ENCODE peak calls at places on chromosomes 12 and 14, in four cellular contexts. One of them, this sample, is unnamed.

GRCh38 chr12:132842449-132843045 is 13.9 kb upstream of the GOLGA3 start:
- DNase-seq in astrocyte: no peak
- DNase-seq in PC-3: no peak
- DNase-seq in cardiac fibroblast: no peak
- DNase-seq in this sample: no peak

GRCh38 chr14:54881235-54881760 is 21.3 kb downstream of the GCH1 start:
- DNase-seq in cardiac fibroblast: peak
- DNase-seq in PC-3: no peak
- DNase-seq in astrocyte: peak
- DNase-seq in this sample: peak

GRCh38 chr12:58906917-58907316 is 13.4 kb downstream of the LRIG3 start:
- DNase-seq in astrocyte: no peak
- DNase-seq in cardiac fibroblast: no peak
- DNase-seq in PC-3: no peak
- DNase-seq in this sample: no peak

GRCh38 chr14:65238456-65238855 is 136.1 kb upstream of the MAX start:
- DNase-seq in PC-3: peak
- DNase-seq in cardiac fibroblast: peak
- DNase-seq in astrocyte: peak
- DNase-seq in this sample: peak

GRCh38 chr12:50929831-50930230 is 22.5 kb upstream of the HIGD1C start:
- DNase-seq in PC-3: no peak
- DNase-seq in cardiac fibroblast: no peak
- DNase-seq in astrocyte: no peak
- DNase-seq in this sample: no peak

GRCh38 chr14:64035143-64035542 is 182.3 kb downstream of the SYNE2 start:
- DNase-seq in PC-3: no peak
- DNase-seq in astrocyte: peak
- DNase-seq in cardiac fibroblast: peak
- DNase-seq in this sample: peak

GRCh38 chr14:68394719-68395117 is 398.1 kb downstream of the ZFP36L1 start:
- DNase-seq in astrocyte: no peak
- DNase-seq in cardiac fibroblast: no peak
- DNase-seq in PC-3: no peak
- DNase-seq in this sample: no peak

GRCh38 chr12:26721800-26722199 is 111.2 kb downstream of the ITPR2 start:
- DNase-seq in PC-3: peak
- DNase-seq in astrocyte: no peak
- DNase-seq in cardiac fibroblast: peak
- DNase-seq in this sample: no peak

GRCh38 chr12:50753232-50753769 is 10.6 kb upstream of the ATF1 start:
- DNase-seq in cardiac fibroblast: no peak
- DNase-seq in astrocyte: no peak
- DNase-seq in PC-3: no peak
- DNase-seq in this sample: no peak

GRCh38 chr12:522692-523378 is 63.1 kb downstream of the B4GALNT3 start:
- DNase-seq in cardiac fibroblast: no peak
- DNase-seq in astrocyte: no peak
- DNase-seq in PC-3: no peak
- DNase-seq in this sample: no peak

GRCh38 chr14:74333909-74334308 is 14.4 kb upstream of the VRTN start:
- DNase-seq in PC-3: no peak
- DNase-seq in cardiac fibroblast: peak
- DNase-seq in astrocyte: peak
- DNase-seq in this sample: peak

GRCh38 chr12:19138551-19139344 is 9.2 kb downstream of the PLEKHA5 start:
- DNase-seq in cardiac fibroblast: no peak
- DNase-seq in PC-3: peak
- DNase-seq in astrocyte: peak
- DNase-seq in this sample: peak

GRCh38 chr12:31000751-31001150 is 72.9 kb upstream of the DDX11 start:
- DNase-seq in PC-3: peak
- DNase-seq in cardiac fibroblast: peak
- DNase-seq in astrocyte: peak
- DNase-seq in this sample: peak

GRCh38 chr14:104972301-104973211 is 5.6 kb downstream of the AHNAK2 start:
- DNase-seq in astrocyte: peak
- DNase-seq in PC-3: peak
- DNase-seq in cardiac fibroblast: peak
- DNase-seq in this sample: no peak

GRCh38 chr12:28993720-28994119 is 155.4 kb upstream of the FAR2 start:
- DNase-seq in PC-3: no peak
- DNase-seq in cardiac fibroblast: no peak
- DNase-seq in astrocyte: no peak
- DNase-seq in this sample: no peak

GRCh38 chr12:29004066-29004935 is 144.8 kb upstream of the FAR2 start:
- DNase-seq in PC-3: no peak
- DNase-seq in cardiac fibroblast: no peak
- DNase-seq in astrocyte: no peak
- DNase-seq in this sample: no peak

GRCh38 chr12:28996688-28997087 is 152.4 kb upstream of the FAR2 start:
- DNase-seq in astrocyte: no peak
- DNase-seq in cardiac fibroblast: no peak
- DNase-seq in PC-3: no peak
- DNase-seq in this sample: no peak

GRCh38 chr12:28998662-28999120 is 150.4 kb upstream of the FAR2 start:
- DNase-seq in cardiac fibroblast: peak
- DNase-seq in PC-3: peak
- DNase-seq in astrocyte: peak
- DNase-seq in this sample: peak
- TF ChIP-seq CTCF in cardiac fibroblast: peak
- TF ChIP-seq CTCF in PC-3: peak
- TF ChIP-seq CTCF in astrocyte: peak
- TF ChIP-seq CTCF in this sample: peak

GRCh38 chr12:67268335-67268895 is 743 bp upstream of the CAND1 start:
- DNase-seq in cardiac fibroblast: peak
- DNase-seq in astrocyte: peak
- DNase-seq in PC-3: peak
- DNase-seq in this sample: peak
- TF ChIP-seq CTCF in cardiac fibroblast: no peak
- TF ChIP-seq CTCF in astrocyte: no peak
- TF ChIP-seq CTCF in PC-3: no peak
- TF ChIP-seq CTCF in this sample: no peak

GRCh38 chr14:96501746-96502620 is at the start of gene PAPOLA:
- DNase-seq in PC-3: peak
- DNase-seq in astrocyte: peak
- DNase-seq in cardiac fibroblast: peak
- DNase-seq in this sample: peak
- TF ChIP-seq CTCF in PC-3: peak
- TF ChIP-seq CTCF in astrocyte: no peak
- TF ChIP-seq CTCF in cardiac fibroblast: peak
- TF ChIP-seq CTCF in this sample: no peak

GRCh38 chr12:42570076-42570475 is 19.5 kb downstream of the PRICKLE1 start:
- DNase-seq in PC-3: peak
- DNase-seq in astrocyte: no peak
- DNase-seq in cardiac fibroblast: no peak
- DNase-seq in this sample: no peak

GRCh38 chr12:42568952-42569916 is 20.3 kb downstream of the PRICKLE1 start:
- DNase-seq in PC-3: peak
- DNase-seq in cardiac fibroblast: peak
- DNase-seq in astrocyte: peak
- DNase-seq in this sample: peak

GRCh38 chr12:42564540-42564939 is 25.0 kb downstream of the PRICKLE1 start:
- DNase-seq in cardiac fibroblast: peak
- DNase-seq in PC-3: no peak
- DNase-seq in astrocyte: peak
- DNase-seq in this sample: peak

GRCh38 chr12:42565001-42565400 is 24.5 kb downstream of the PRICKLE1 start:
- DNase-seq in astrocyte: no peak
- DNase-seq in PC-3: no peak
- DNase-seq in cardiac fibroblast: no peak
- DNase-seq in this sample: no peak

GRCh38 chr12:42565633-42566032 is 23.9 kb downstream of the PRICKLE1 start:
- DNase-seq in cardiac fibroblast: no peak
- DNase-seq in astrocyte: no peak
- DNase-seq in PC-3: no peak
- DNase-seq in this sample: no peak
- TF ChIP-seq CTCF in cardiac fibroblast: no peak
- TF ChIP-seq CTCF in astrocyte: no peak
- TF ChIP-seq CTCF in PC-3: no peak
- TF ChIP-seq CTCF in this sample: no peak

GRCh38 chr14:35825968-35826217 is 245 bp upstream of the BRMS1L start:
- DNase-seq in cardiac fibroblast: no peak
- DNase-seq in astrocyte: no peak
- DNase-seq in PC-3: no peak
- DNase-seq in this sample: no peak
- TF ChIP-seq CTCF in cardiac fibroblast: no peak
- TF ChIP-seq CTCF in astrocyte: no peak
- TF ChIP-seq CTCF in PC-3: no peak
- TF ChIP-seq CTCF in this sample: no peak